ENCODE peak calls at places on chromosomes 7 and 10, in ten cellular contexts. X is ovary, C is adrenal gland, K is tibial artery, T is fibroblast of pulmonary artery, S is WERI-Rb-1, G is small intestine, Q is hepatocyte, B is IMR-90, E is cardiac muscle cell. F is an unnamed sample.

GRCh38 chr7:30679664-30680063 is 2.6 kb downstream of the CRHR2 start:
- DNase-seq in X (no peak), C (no peak), K (no peak), T (no peak), S (no peak), G (no peak), Q (no peak), B (no peak), E (no peak), F (no peak)

GRCh38 chr7:79528421-79528820 is 75.0 kb upstream of the MAGI2 start:
- DNase-seq in X (no peak), C (no peak), K (no peak), T (no peak), S (no peak), G (no peak), Q (no peak), B (no peak), E (no peak), F (no peak)

GRCh38 chr10:80535671-80536360 is 1.9 kb upstream of the SH2D4B start:
- DNase-seq in X (peak; percentile 72), C (peak; percentile 80), K (no peak), T (no peak), S (no peak), G (peak; percentile 83), Q (peak; percentile 66), B (no peak), E (peak; percentile 55), F (peak; percentile 96)

GRCh38 chr7:116706668-116707126 is 34.7 kb downstream of the MET start:
- DNase-seq in X (no peak), C (no peak), K (no peak), T (peak; percentile 49), S (no peak), G (peak; percentile 81), Q (no peak), B (no peak), E (peak; percentile 41), F (no peak)

GRCh38 chr7:36021367-36021766 is 131.7 kb upstream of the EEPD1 start:
- DNase-seq in X (no peak), C (peak; percentile 18), K (no peak), T (peak; percentile 27), S (peak; percentile 22), G (no peak), Q (no peak), B (no peak), E (peak; percentile 48), F (peak; percentile 69)

GRCh38 chr7:142791502-142791901 is 20.7 kb downstream of the PRSS2 start:
- DNase-seq in X (no peak), C (no peak), K (no peak), T (no peak), S (no peak), G (no peak), Q (no peak), B (no peak), E (no peak), F (no peak)

GRCh38 chr10:88041243-88042161 is 178.1 kb downstream of the PTEN start:
- DNase-seq in X (no peak), C (no peak), K (no peak), T (peak; percentile 34), S (no peak), G (peak; percentile 23), Q (peak; percentile 6), B (peak; percentile 48), E (peak; percentile 42), F (no peak)

GRCh38 chr10:33559105-33559504 is 224.6 kb upstream of the NRP1 start:
- DNase-seq in X (no peak), C (no peak), K (no peak), T (peak; percentile 80), S (no peak), G (no peak), Q (peak; percentile 17), B (peak; percentile 79), E (peak; percentile 82), F (no peak)

GRCh38 chr7:91694221-91694856 is 186.2 kb downstream of the MTERF1 start:
- DNase-seq in X (no peak), C (no peak), K (no peak), T (no peak), S (no peak), G (no peak), Q (no peak), B (no peak), E (no peak), F (no peak)

GRCh38 chr10:78656815-78657621 is 411.7 kb upstream of the ZMIZ1 start:
- DNase-seq in X (no peak), C (peak; percentile 5), K (no peak), T (no peak), S (no peak), G (peak; percentile 60), Q (peak; percentile 76), B (no peak), E (peak; percentile 17), F (no peak)

DNA sequence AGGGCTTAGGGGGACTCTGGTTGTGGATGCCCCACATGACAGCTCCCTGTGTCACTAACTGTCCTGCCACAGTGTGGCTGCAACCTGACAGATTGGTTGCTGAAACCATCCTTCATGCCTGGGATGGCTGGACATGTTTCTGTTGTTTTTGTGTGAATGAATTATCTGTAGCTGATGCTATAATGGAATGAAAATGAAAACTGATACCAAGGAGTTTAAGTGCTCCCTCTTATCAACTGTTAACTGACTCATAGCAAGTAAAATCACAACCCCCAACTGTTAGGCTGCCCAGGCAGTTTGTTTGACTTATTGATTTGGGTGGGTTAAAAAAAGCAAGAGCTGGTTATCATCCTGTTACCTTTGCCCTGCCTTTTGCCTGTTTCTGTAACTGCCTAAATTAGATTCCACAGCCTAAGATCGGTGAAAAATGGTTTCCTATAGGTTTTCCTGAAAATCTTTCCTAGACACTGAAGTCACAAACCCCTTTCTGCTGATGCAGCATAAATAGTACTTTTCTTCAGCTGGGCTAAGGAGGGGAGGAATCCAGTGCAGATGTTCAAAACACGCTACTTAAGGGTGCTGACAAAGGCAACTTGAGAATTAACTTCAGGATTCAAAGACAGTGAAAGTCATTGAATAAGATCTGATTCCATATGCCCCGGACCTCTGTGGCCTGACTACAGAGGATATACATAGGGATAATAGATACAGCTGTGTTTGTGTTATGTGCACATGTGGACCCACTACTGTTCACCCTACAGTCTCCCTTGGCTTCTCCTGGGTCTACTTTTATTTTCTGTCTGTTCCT is 5.7 kb downstream of the FRAT2 start:
- DNase-seq in X (no peak), C (no peak), K (no peak), T (no peak), S (no peak), G (peak; percentile 90), Q (peak; percentile 27), B (peak; percentile 49), E (no peak), F (peak; percentile 6)
- H3K4me3 ChIP-seq in X (no peak overlapping the region), C (no peak overlapping the region), K (no peak overlapping the region), T (no peak overlapping the region), S (no peak overlapping the region), G (no peak overlapping the region), Q (no peak overlapping the region), B (no peak overlapping the region), E (no peak overlapping the region), F (no peak overlapping the region)

DNA sequence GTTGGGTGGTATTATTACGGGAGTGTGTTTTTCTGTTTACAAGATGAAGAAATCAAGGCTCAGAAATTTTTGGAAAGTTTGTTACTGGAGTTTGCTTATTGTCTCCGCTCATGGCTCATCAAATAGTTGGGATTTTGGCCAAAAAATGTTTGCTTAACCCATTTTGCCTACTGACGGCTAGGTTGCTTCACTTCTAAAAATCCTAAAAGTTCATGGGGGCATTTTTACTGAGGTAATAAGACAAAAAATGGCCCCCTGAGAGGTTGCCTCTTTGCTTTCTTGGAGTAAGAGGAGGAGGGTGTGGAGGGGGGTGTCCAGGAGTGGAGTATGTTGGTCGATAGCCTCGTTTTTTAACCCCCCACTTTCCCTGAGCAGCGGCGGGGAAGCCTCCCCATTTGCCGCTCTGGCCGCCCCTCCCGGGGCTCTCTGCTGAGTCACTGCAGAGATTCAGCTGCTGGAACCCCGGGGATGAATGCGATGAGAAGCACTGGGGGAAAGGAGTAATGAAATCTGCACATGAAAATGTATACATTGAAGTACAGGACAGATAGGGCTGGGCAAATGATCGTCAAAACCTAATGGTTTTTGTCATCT is 1.5 kb downstream of the MEST start:
- DNase-seq in X (peak; percentile 30), C (no peak), K (no peak), T (peak; percentile 39), S (no peak), G (no peak), Q (no peak), B (peak; percentile 43), E (peak; percentile 37), F (peak; percentile 63)
- H3K4me3 ChIP-seq in X (peak overlapping the region; percentile 38), C (peak overlapping the region; percentile 11), K (peak overlapping the region; percentile 46), T (peak overlapping the region; percentile 64), S (no peak overlapping the region), G (no peak overlapping the region), Q (peak overlapping the region; percentile 44), B (peak overlapping the region; percentile 71), E (peak overlapping the region; percentile 53), F (peak overlapping the region; percentile 46)

GRCh38 chr7:23242321-23242720 is 4.3 kb upstream of the GPNMB start:
- DNase-seq in X (no peak), C (no peak), K (no peak), T (no peak), S (no peak), G (no peak), Q (no peak), B (peak; percentile 11), E (no peak), F (no peak)

GRCh38 chr7:23242935-23243334 is 3.6 kb upstream of the GPNMB start:
- DNase-seq in X (no peak), C (no peak), K (no peak), T (no peak), S (no peak), G (no peak), Q (no peak), B (no peak), E (no peak), F (no peak)

GRCh38 chr7:23247101-23247601 is 576 bp downstream of the GPNMB start:
- DNase-seq in X (no peak), C (no peak), K (no peak), T (no peak), S (no peak), G (no peak), Q (no peak), B (no peak), E (peak; percentile 33), F (peak; percentile 56)

GRCh38 chr7:23246540-23246939 is at the start of gene GPNMB:
- DNase-seq in X (no peak), C (peak; percentile 33), K (peak; percentile 85), T (peak; percentile 81), S (no peak), G (no peak), Q (peak; percentile 50), B (peak; percentile 58), E (peak; percentile 86), F (no peak)

DNA sequence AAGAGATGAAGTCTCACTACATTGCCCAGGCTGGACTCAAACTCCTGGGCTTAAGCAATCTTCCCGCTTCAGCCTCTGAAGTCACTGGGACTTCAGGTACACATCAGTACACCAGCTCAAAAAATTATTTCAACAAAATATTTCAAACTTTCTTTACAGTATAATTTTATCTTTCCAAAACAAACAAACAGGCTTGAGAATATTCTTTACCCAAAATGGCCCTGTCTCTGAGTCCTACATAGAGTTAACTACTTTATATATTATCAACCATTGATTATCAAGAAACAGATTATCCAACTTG is 2.3 kb upstream of the GPNMB start:
- DNase-seq in X (no peak), C (no peak), K (no peak), T (no peak), S (no peak), G (no peak), Q (no peak), B (no peak), E (no peak), F (no peak)
- H3K4me3 ChIP-seq in X (no peak overlapping the region), C (no peak overlapping the region), K (no peak overlapping the region), T (no peak overlapping the region), S (no peak overlapping the region), G (no peak overlapping the region), Q (no peak overlapping the region), B (no peak overlapping the region), E (no peak overlapping the region), F (no peak overlapping the region)

GRCh38 chr10:133528845-133529575 is 1.8 kb downstream of the CYP2E1 start:
- DNase-seq in X (no peak), C (no peak), K (no peak), T (peak; percentile 10), S (peak; percentile 23), G (no peak), Q (no peak), B (peak; percentile 6), E (peak; percentile 79), F (peak; percentile 15)
- H3K4me3 ChIP-seq in X (no peak overlapping the region), C (no peak overlapping the region), K (peak overlapping the region; percentile 31), T (no peak overlapping the region), S (peak overlapping the region; percentile 24), G (no peak overlapping the region), Q (no peak overlapping the region), B (peak overlapping the region; percentile 4), E (no peak overlapping the region), F (no peak overlapping the region)

F was measured in H7.